ENCODE peak calls at places on chromosomes 11 and 22, in five cellular contexts. E is IMR-90, K is right atrium auricular region, O is fibroblast of mammary gland, D is A549. I is an unnamed sample.

GRCh38 chr22:46422896-46423295 is 87.4 kb downstream of the TRMU start:
- DNase-seq in O (no peak), E (no peak), D (no peak), K (no peak), I (no peak)

GRCh38 chr11:19890308-19890707 is 177.7 kb downstream of the NAV2 start:
- DNase-seq in D (no peak), K (no peak), O (peak; percentile 56), E (peak; percentile 88), I (no peak)

GRCh38 chr22:37284807-37285355 is 2.6 kb downstream of the CYTH4 start:
- DNase-seq in O (no peak), K (peak; percentile 70), E (no peak), D (no peak), I (no peak)

GRCh38 chr11:34052608-34053160 is 1.2 kb downstream of the CAPRIN1 start:
- DNase-seq in O (no peak), K (no peak), E (no peak), D (no peak), I (no peak)

GRCh38 chr11:67285541-67286498 is 3.3 kb upstream of the ANKRD13D start:
- DNase-seq in D (no peak), O (no peak), E (no peak), K (no peak), I (no peak)

GRCh38 chr11:86511086-86511551 is 136.4 kb downstream of the CCDC81 start:
- DNase-seq in E (peak; percentile 79), K (no peak), D (peak; percentile 25), O (peak; percentile 79), I (no peak)

GRCh38 chr11:126696976-126697375 is 303.6 kb downstream of the KIRREL3 start:
- DNase-seq in E (no peak), D (no peak), O (no peak), K (no peak), I (no peak)

GRCh38 chr11:115709297-115709696 is 205.1 kb upstream of the CADM1 start:
- DNase-seq in E (no peak), D (no peak), K (no peak), O (no peak), I (no peak)

GRCh38 chr22:45319319-45319675 is 9.6 kb downstream of the FAM118A start:
- DNase-seq in D (no peak), O (peak; percentile 62), E (peak; percentile 77), K (no peak), I (no peak)

GRCh38 chr11:113477321-113477720 is 2.1 kb upstream of the DRD2 start:
- DNase-seq in D (no peak), E (no peak), K (no peak), O (no peak), I (no peak)

GRCh38 chr11:116193321-116194114 is 579.3 kb downstream of the BUD13 start:
- DNase-seq in D (peak; percentile 15), K (no peak), E (peak; percentile 62), O (peak; percentile 10), I (peak; percentile 80)

GRCh38 chr11:121604152-121604551 is 151.4 kb upstream of the SORL1-AS1 start:
- DNase-seq in O (no peak), D (no peak), E (no peak), K (no peak), I (no peak)

GRCh38 chr11:69705246-69705856 is 1.5 kb upstream of the FGF19 start:
- DNase-seq in D (no peak), E (no peak), O (no peak), K (no peak), I (no peak)

GRCh38 chr11:118643995-118644345 is 35.5 kb downstream of the TREH start:
- DNase-seq in D (no peak), O (no peak), K (no peak), E (no peak), I (no peak)

GRCh38 chr11:131656839-131657211 is 286.4 kb downstream of the NTM start:
- DNase-seq in O (no peak), K (no peak), D (no peak), E (no peak), I (no peak)

GRCh38 chr11:85132839-85133238 is 494.3 kb downstream of the DLG2 start:
- DNase-seq in K (no peak), D (no peak), E (peak; percentile 7), O (peak; percentile 10), I (no peak)

GRCh38 chr11:10413268-10413667 is 41.8 kb upstream of the AMPD3 start:
- DNase-seq in D (no peak), O (no peak), E (peak; percentile 22), K (peak; percentile 58), I (no peak)

GRCh38 chr11:22640862-22641261 is 15.2 kb upstream of the FANCF start:
- DNase-seq in E (no peak), O (no peak), K (no peak), D (no peak), I (no peak)

GRCh38 chr11:556175-556699 is 4.3 kb downstream of the LMNTD2 start:
- DNase-seq in E (no peak), D (no peak), K (no peak), O (no peak), I (no peak)

GRCh38 chr11:623999-624704 is 603 bp downstream of the CDHR5 start:
- DNase-seq in E (no peak), D (peak; percentile 47), K (no peak), O (peak; percentile 25), I (no peak)

GRCh38 chr22:50399751-50400331 is 56.7 kb downstream of the PPP6R2 start:
- DNase-seq in E (no peak), O (peak; percentile 31), K (no peak), D (peak; percentile 35), I (no peak)

GRCh38 chr11:82047200-82047599 is 686.5 kb downstream of the FAM181B start:
- DNase-seq in E (no peak), O (no peak), D (no peak), K (no peak), I (no peak)
- TF ChIP-seq CTCF in E (no peak), O (no peak), D (no peak), K (no peak), I (no peak)

GRCh38 chr11:2488004-2488403 is 43.2 kb downstream of the KCNQ1 start:
- DNase-seq in O (no peak), D (no peak), E (no peak), K (no peak), I (no peak)
- TF ChIP-seq CTCF in O (no peak), D (no peak), E (no peak), K (no peak), I (no peak)

DNA sequence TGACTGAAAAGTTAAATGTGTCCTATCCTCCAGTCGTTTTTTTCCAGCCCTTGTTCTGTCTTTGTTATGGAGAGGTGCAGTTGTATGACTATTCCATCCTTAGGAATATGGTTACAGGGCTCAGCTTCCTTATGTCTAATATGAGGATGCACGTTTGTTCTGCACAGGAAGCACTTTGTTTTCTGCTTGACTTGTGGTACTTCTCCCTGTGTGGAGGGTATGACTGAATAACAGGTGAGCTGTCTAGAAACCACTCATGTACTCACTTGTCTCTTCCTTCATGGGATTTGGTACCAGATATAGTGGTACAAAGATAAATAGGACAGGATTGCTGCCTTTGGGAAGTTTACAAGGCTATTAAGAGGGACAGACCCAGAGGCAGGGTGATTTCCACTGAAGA is 17.4 kb downstream of the CABIN1 start:
- DNase-seq in D (no peak), O (no peak), E (no peak), K (no peak), I (no peak)
- TF ChIP-seq CTCF in D (no peak), O (no peak), E (no peak), K (no peak), I (no peak)

GRCh38 chr11:128521697-128522062 is 65.7 kb downstream of the ETS1 start:
- DNase-seq in E (no peak), O (peak; percentile 39), D (no peak), K (no peak), I (no peak)

GRCh38 chr11:128520886-128521696 is 66.3 kb downstream of the ETS1 start:
- DNase-seq in O (peak; percentile 20), D (no peak), E (no peak), K (no peak), I (no peak)

GRCh38 chr11:128518493-128519207 is 68.7 kb downstream of the ETS1 start:
- DNase-seq in O (peak; percentile 45), D (no peak), K (no peak), E (no peak), I (no peak)

GRCh38 chr11:128519353-128519752 is 68.0 kb downstream of the ETS1 start:
- DNase-seq in K (no peak), D (no peak), E (no peak), O (peak; percentile 31), I (no peak)

GRCh38 chr11:128520206-128520885 is 67.0 kb downstream of the ETS1 start:
- DNase-seq in E (no peak), K (no peak), D (no peak), O (peak; percentile 43), I (no peak)
- TF ChIP-seq CTCF in E (no peak), K (no peak), D (peak; percentile 16), O (peak; percentile 4), I (no peak)

GRCh38 chr22:19147193-19147780 is 2.8 kb downstream of the GSC2 start:
- DNase-seq in E (no peak), O (no peak), D (no peak), K (no peak), I (no peak)

GRCh38 chr22:19148417-19149046 is 1.6 kb downstream of the GSC2 start:
- DNase-seq in K (no peak), D (no peak), O (no peak), E (no peak), I (no peak)

GRCh38 chr22:19143967-19144400 is 467 bp downstream of the ESS2 start:
- DNase-seq in K (no peak), E (peak; percentile 18), O (no peak), D (no peak), I (no peak)

GRCh38 chr22:19149047-19149883 is 827 bp downstream of the GSC2 start:
- DNase-seq in K (no peak), E (no peak), D (no peak), O (peak; percentile 12), I (no peak)

DNA sequence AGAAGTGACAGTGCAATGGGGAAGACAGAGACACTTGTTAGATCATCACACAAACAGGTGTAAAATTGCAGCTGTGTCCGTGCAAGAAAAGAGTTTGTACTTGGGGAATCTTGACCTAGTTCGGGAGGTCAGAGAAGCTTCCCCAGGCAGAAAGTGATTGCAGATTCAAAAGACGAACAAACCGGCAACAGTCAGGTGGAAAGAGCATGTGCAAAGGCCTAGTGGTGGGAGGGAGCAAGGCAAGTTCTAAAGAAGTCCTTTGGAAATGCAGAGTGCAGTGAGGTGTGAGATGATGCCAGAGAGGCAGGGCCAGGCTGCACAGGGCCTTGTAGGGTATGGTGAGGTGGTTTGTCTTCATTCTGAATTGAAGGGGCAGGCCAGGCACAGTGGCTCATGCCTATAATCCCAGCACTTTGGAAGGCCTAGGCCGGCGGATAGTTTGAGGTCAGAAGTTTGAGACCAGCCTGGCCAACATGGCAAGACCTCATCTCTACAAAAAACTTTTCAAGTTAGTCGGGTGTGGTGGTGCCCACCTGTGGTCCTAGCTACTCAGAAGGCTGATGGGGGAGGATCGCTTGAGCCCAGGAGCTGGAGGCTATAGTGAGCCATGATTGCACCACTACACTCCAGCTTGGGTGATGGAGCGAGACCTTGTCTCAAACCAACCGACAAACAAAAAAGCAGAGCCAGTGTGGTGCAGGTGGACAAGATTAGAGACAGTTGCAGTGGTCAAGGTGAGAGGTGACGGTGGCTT is 1.9 kb upstream of the ESS2 start:
- DNase-seq in O (no peak), D (peak; percentile 18), K (no peak), E (no peak), I (no peak)
- TF ChIP-seq CTCF in O (no peak), D (no peak), K (no peak), E (no peak), I (no peak)

DNA sequence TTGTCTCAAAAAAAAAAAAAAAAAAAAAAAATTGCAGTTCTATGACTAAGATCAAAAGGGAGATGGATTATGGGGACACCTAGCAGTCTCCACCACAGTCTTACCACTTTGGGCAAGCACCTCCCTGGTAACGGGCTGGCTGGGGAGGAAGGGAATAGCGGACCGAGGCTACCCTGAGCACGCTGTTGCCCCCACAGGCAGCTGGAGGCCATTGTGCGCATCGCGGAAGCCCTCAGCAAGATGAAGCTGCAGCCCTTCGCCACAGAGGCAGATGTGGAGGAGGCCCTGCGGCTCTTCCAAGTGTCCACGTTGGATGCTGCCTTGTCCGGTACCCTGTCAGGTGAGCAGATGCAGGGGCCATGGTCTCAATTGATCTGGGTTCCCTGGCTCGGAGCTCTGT is 21.2 kb downstream of the MCM5 start:
- DNase-seq in O (no peak), E (no peak), K (no peak), D (no peak), I (no peak)
- TF ChIP-seq CTCF in O (no peak), E (no peak), K (no peak), D (no peak), I (no peak)